ENCODE peak calls at places on chromosomes 13 and 19, in ten cellular contexts. C is heart right ventricle, M is testis, T is lower lobe of right lung, R is body of pancreas, L is IMR-90, K is H1, U is fibroblast of lung, F is uterus, I is BJ. P is an unnamed sample.

GRCh38 chr13:43132228-43132627 is 108.8 kb downstream of the DNAJC15 start:
- DNase-seq in C (peak), M (peak), T (no peak), R (peak), L (peak), K (peak), U (peak), F (no peak), I (no peak), P (peak)

GRCh38 chr19:888615-889385 is 4.2 kb downstream of the MED16 start:
- DNase-seq in C (no peak), M (no peak), T (no peak), R (no peak), L (no peak), K (no peak), U (no peak), F (no peak), I (no peak), P (no peak)

GRCh38 chr19:34573226-34573864 is 91.8 kb downstream of the WTIP start:
- DNase-seq in C (no peak), M (no peak), T (no peak), R (peak), L (no peak), K (no peak), U (no peak), F (no peak), I (no peak), P (no peak)

GRCh38 chr19:3669134-3669436 is 31.2 kb downstream of the PIP5K1C start:
- DNase-seq in C (no peak), M (no peak), T (no peak), R (no peak), L (no peak), K (no peak), U (no peak), F (no peak), I (no peak), P (no peak)

GRCh38 chr19:46927106-46927505 is 66.3 kb downstream of the ARHGAP35 start:
- DNase-seq in C (no peak), M (no peak), T (no peak), R (no peak), L (no peak), K (no peak), U (no peak), F (no peak), I (no peak), P (no peak)

GRCh38 chr19:35436477-35437141 is 11.4 kb upstream of the FFAR2 start:
- DNase-seq in C (peak), M (peak), T (no peak), R (peak), L (no peak), K (no peak), U (peak), F (no peak), I (no peak), P (peak)

GRCh38 chr19:7606289-7606688 is 10.6 kb downstream of the CAMSAP3 start:
- DNase-seq in C (no peak), M (no peak), T (no peak), R (no peak), L (no peak), K (no peak), U (no peak), F (no peak), I (no peak), P (no peak)

GRCh38 chr19:40700083-40700482 is 9.6 kb upstream of the NUMBL start:
- DNase-seq in C (no peak), M (no peak), T (no peak), R (no peak), L (no peak), K (no peak), U (no peak), F (no peak), I (no peak), P (no peak)

GRCh38 chr13:101627556-101627943 is 175.1 kb downstream of the ITGBL1 start:
- DNase-seq in C (no peak), M (no peak), T (no peak), R (no peak), L (peak), K (no peak), U (peak), F (no peak), I (no peak), P (peak)

GRCh38 chr19:42176990-42177685 is 40.3 kb downstream of the DEDD2 start:
- DNase-seq in C (peak), M (peak), T (peak), R (peak), L (peak), K (no peak), U (peak), F (peak), I (no peak), P (peak)

GRCh38 chr13:98674968-98675528 is 77.4 kb downstream of the SLC15A1 start:
- DNase-seq in C (no peak), M (no peak), T (no peak), R (no peak), L (no peak), K (no peak), U (no peak), F (no peak), I (no peak), P (no peak)

DNA sequence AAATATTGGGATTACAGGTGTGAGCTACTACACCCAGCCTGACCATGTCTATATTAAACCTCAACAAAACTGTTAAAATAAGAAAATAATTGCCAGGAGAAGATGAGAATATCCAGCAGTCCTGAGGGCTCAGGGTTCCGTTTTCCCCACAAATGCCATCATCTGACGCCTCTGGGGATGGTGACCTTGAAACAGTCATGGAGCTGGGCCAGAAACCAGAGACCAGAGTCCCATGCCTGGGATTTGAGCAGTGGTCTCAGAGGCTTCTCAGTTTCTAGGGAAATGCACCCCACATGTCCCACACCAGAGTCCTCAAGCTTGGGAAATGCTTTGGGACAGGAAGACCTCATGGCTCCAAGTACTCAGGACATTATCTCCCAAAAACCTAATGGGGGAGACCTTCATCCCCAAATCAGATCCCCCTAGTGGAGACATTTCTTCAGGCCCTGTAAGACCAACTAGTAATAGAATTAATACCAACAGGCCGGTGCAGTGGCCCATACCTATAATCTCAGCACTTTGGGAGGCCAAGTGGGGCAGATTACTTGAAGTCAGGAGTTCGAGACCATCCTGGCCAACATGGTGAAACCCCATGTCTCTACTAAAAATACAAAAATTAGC is 2.9 kb upstream of the MAP1S start:
- DNase-seq in C (no peak), M (no peak), T (no peak), R (no peak), L (no peak), K (no peak), U (no peak), F (no peak), I (no peak), P (no peak)
- TF ChIP-seq CTCF in C (no peak), M (no peak), T (no peak), R (no peak), L (no peak), K (no peak), U (no peak), F (no peak), I (peak), P (peak)

GRCh38 chr19:13022859-13023636 is 27.8 kb downstream of the NFIX start:
- DNase-seq in C (peak), M (peak), T (peak), R (peak), L (peak), K (no peak), U (peak), F (peak), I (peak), P (peak)

GRCh38 chr19:13024958-13025653 is 29.8 kb downstream of the NFIX start:
- DNase-seq in C (no peak), M (no peak), T (peak), R (no peak), L (no peak), K (no peak), U (peak), F (no peak), I (no peak), P (no peak)

GRCh38 chr19:13022111-13022858 is 27.0 kb downstream of the NFIX start:
- DNase-seq in C (peak), M (no peak), T (peak), R (no peak), L (peak), K (no peak), U (peak), F (peak), I (no peak), P (peak)

GRCh38 chr19:13024126-13024957 is 29.1 kb downstream of the NFIX start:
- DNase-seq in C (no peak), M (no peak), T (peak), R (no peak), L (peak), K (no peak), U (peak), F (no peak), I (no peak), P (no peak)

DNA sequence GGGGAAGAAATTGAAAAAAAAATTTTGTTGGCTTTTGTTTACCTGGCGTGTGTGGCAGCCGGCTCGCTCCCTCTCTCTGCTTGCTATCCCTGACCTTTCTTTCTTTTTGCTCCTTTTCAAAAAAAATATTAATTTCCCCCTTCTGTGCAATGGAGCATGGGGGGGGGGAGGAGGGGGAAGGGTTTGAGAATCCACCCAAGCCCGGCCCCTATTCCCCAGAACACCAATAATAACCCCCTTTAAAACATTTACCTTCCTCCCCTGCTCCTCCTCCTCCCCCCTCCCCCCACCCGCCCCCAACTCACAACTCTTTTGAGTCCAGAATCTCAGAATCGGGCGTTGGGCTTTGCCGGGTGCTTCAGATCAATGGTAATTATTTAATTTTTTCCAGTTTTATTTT is 28.4 kb downstream of the NFIX start:
- DNase-seq in C (no peak), M (no peak), T (no peak), R (no peak), L (no peak), K (no peak), U (peak), F (no peak), I (no peak), P (no peak)
- H3K4me3 ChIP-seq in C (peak), M (peak), T (peak), R (no peak), L (peak), K (peak), U (peak), F (peak), I (peak), P (peak)

GRCh38 chr19:48443731-48444128 is 2.1 kb upstream of the GRWD1 start:
- DNase-seq in C (no peak), M (no peak), T (no peak), R (no peak), L (no peak), K (no peak), U (no peak), F (no peak), I (no peak), P (no peak)
- TF ChIP-seq CTCF in C (no peak), M (no peak), T (no peak), R (no peak), L (no peak), K (no peak), U (no peak), F (no peak), I (no peak), P (no peak)

GRCh38 chr13:97435794-97436193 is 1.8 kb downstream of the RAP2A start:
- DNase-seq in C (no peak), M (no peak), T (no peak), R (no peak), L (no peak), K (no peak), U (peak), F (no peak), I (no peak), P (peak)

GRCh38 chr13:97435297-97435682 is 1.3 kb downstream of the RAP2A start:
- DNase-seq in C (no peak), M (no peak), T (no peak), R (no peak), L (no peak), K (no peak), U (no peak), F (no peak), I (no peak), P (no peak)

GRCh38 chr13:97437729-97438128 is 3.8 kb downstream of the RAP2A start:
- DNase-seq in C (no peak), M (no peak), T (no peak), R (no peak), L (no peak), K (no peak), U (no peak), F (no peak), I (no peak), P (no peak)

GRCh38 chr13:97434417-97435296 is 688 bp downstream of the RAP2A start:
- DNase-seq in C (peak), M (peak), T (peak), R (peak), L (peak), K (no peak), U (peak), F (peak), I (no peak), P (peak)

DNA sequence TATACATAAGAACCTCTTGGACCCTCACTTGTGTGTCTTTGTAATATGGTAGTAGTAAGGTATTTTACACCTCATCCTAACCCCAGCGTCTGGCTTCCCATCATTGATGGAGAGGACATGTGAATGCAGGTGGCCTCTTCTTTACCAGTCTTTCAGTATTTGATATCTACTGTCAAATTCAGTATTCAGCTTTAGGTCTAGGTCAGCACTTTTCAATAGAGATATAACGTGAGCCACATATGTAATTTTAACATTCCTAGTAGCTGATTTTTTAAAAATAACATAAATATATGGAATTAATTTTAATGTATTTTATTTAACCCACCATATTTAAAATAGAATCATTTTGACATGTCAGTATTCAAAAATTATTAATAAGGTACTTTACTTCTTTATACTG is 2.9 kb downstream of the RAP2A start:
- DNase-seq in C (no peak), M (no peak), T (no peak), R (no peak), L (no peak), K (no peak), U (no peak), F (no peak), I (no peak), P (no peak)
- H3K4me3 ChIP-seq in C (peak), M (no peak), T (peak), R (no peak), L (no peak), K (no peak), U (peak), F (no peak), I (no peak), P (no peak)

DNA sequence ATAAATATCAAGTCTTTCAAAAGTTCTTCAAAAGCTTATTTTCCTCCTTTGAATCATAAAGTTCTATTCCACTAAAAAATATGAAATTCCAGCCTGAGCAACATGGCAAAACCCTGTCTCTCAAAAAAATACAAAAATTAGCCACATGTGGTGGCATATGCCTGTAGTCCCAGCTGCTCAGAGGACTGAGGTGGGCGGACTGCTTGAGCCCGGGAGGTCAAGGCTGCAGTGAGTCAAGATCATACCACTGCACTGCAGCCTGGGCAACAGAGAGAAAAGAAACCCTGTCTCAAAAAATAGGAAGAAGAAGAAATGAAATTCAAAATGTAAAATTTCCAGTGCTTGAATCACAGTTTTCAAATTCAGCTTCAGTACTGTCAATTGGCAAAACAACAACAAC is 24.6 kb downstream of the CAB39L start:
- DNase-seq in C (no peak), M (peak), T (no peak), R (no peak), L (peak), K (no peak), U (peak), F (no peak), I (no peak), P (peak)
- TF ChIP-seq CTCF in C (no peak), M (no peak), T (no peak), R (no peak), L (no peak), K (no peak), U (no peak), F (no peak), I (no peak), P (no peak)

GRCh38 chr19:18289471-18290066 is 8.1 kb upstream of the JUND start:
- DNase-seq in C (no peak), M (no peak), T (no peak), R (no peak), L (no peak), K (no peak), U (no peak), F (no peak), I (no peak), P (no peak)

GRCh38 chr19:18290250-18291018 is 9.0 kb upstream of the JUND start:
- DNase-seq in C (no peak), M (no peak), T (no peak), R (peak), L (peak), K (no peak), U (peak), F (peak), I (no peak), P (no peak)

GRCh38 chr19:18292460-18292809 is 11.0 kb upstream of the JUND start:
- DNase-seq in C (no peak), M (no peak), T (no peak), R (peak), L (no peak), K (no peak), U (no peak), F (no peak), I (no peak), P (no peak)

GRCh38 chr19:18291590-18292459 is 10.4 kb upstream of the JUND start:
- DNase-seq in C (peak), M (peak), T (peak), R (peak), L (peak), K (no peak), U (peak), F (peak), I (no peak), P (peak)

GRCh38 chr19:18291019-18291524 is 9.7 kb upstream of the JUND start:
- DNase-seq in C (no peak), M (no peak), T (no peak), R (no peak), L (no peak), K (no peak), U (no peak), F (peak), I (no peak), P (no peak)
- H3K4me3 ChIP-seq in C (peak), M (peak), T (peak), R (no peak), L (peak), K (peak), U (peak), F (peak), I (peak), P (peak)

DNA sequence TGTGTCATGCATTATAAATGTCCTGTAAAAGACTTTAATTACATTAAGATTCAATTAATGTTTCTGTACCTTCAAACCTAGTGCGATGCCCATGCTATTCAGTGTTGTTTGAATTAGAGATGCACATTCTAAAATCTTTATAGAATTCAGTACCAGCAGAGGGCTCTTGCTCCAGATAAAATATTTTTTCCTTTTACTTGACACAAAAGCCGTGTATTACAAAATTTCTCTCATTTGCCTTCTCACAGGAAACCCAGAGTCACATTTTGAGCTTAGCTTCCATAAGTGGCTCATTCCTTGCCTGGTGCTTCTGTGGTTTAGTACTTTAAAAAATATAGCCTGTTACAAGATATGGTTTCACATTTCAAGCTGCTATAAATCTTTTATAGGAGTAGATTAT is 101.2 kb downstream of the RNF17 start:
- DNase-seq in C (no peak), M (no peak), T (no peak), R (no peak), L (peak), K (no peak), U (no peak), F (no peak), I (no peak), P (peak)
- TF ChIP-seq CTCF in C (no peak), M (no peak), T (no peak), R (no peak), L (peak), K (no peak), U (no peak), F (no peak), I (no peak), P (peak)

GRCh38 chr19:16118489-16119033 is 6.9 kb downstream of the RAB8A start:
- DNase-seq in C (peak), M (no peak), T (peak), R (peak), L (no peak), K (no peak), U (no peak), F (no peak), I (no peak), P (no peak)
- H3K4me3 ChIP-seq in C (peak), M (no peak), T (no peak), R (no peak), L (no peak), K (no peak), U (no peak), F (no peak), I (no peak), P (no peak)

DNA sequence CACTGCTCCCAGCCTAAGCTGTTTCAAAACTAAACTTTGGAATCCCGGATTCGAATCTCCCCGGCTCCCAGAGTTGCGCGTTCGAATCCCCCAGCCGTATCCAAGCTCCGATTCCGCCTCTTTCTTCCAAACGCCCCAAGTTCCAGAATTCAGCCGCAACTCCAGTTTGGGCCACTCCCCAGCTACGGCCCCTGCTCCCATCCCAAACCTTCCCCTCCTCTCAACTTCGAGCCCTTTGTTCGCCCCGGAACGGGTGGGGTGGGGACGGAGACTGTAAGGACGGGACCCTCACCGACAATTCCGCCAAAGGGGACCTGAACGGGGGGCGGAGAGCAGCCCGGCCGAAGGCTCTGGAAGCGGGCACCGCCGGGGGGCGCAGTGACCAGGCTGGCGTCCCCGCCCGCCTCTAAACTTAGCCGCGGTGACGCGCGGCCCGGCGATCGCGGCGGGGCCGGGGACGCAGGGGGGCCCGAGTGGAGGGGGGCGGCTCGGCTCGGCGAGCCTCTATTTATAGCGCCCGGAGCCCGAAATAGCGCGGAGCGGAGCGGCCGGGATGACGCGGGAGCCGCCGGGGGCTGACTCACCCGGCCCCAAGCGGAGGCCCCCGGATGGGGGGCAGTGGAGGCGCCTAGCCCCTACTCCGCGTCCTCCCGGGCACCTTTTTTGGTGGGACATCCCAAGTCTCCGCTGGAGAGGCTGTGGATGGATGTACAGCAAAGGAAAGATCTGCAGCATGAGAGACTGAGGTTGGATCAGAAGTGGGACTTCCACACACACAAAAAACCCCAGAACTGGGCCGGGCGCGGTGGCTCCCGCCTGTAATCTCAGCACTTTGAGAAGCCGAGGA is 4.9 kb upstream of the ERCC1 start:
- DNase-seq in C (peak), M (peak), T (peak), R (no peak), L (peak), K (no peak), U (peak), F (peak), I (no peak), P (peak)
- TF ChIP-seq CTCF in C (peak), M (peak), T (peak), R (peak), L (peak), K (peak), U (peak), F (no peak), I (peak), P (peak)

P was measured in fibroblast of villous mesenchyme.